ENCODE peak calls at places on chromosomes 1 and 21, in six cellular contexts. One of them, this sample, is unnamed.

GRCh38 chr1:203153051-203153988 is 22.3 kb downstream of the MYBPH start:
- DNase-seq in bronchial epithelial cell: no peak
- DNase-seq in psoas muscle: no peak
- DNase-seq in Peyer's patch: no peak
- DNase-seq in cardiac fibroblast: peak
- DNase-seq in left ventricle myocardium inferior: no peak
- DNase-seq in this sample: no peak

GRCh38 chr21:8990326-8991087 is 1530.9 kb upstream of the TPTE start:
- DNase-seq in psoas muscle: no peak
- DNase-seq in left ventricle myocardium inferior: no peak
- DNase-seq in bronchial epithelial cell: peak
- DNase-seq in cardiac fibroblast: no peak
- DNase-seq in Peyer's patch: no peak
- DNase-seq in this sample: no peak

GRCh38 chr21:44024895-44025353 is 12.8 kb downstream of the TRAPPC10 start:
- DNase-seq in left ventricle myocardium inferior: peak
- DNase-seq in bronchial epithelial cell: peak
- DNase-seq in Peyer's patch: no peak
- DNase-seq in psoas muscle: peak
- DNase-seq in cardiac fibroblast: peak
- DNase-seq in this sample: no peak

GRCh38 chr1:235101558-235102258 is 26.9 kb downstream of the TOMM20 start:
- DNase-seq in psoas muscle: no peak
- DNase-seq in left ventricle myocardium inferior: no peak
- DNase-seq in cardiac fibroblast: no peak
- DNase-seq in Peyer's patch: no peak
- DNase-seq in bronchial epithelial cell: no peak
- DNase-seq in this sample: no peak

GRCh38 chr1:171472183-171472647 is 13.1 kb upstream of the PRRC2C start:
- DNase-seq in psoas muscle: no peak
- DNase-seq in left ventricle myocardium inferior: no peak
- DNase-seq in bronchial epithelial cell: no peak
- DNase-seq in cardiac fibroblast: no peak
- DNase-seq in Peyer's patch: no peak
- DNase-seq in this sample: no peak

GRCh38 chr1:154906621-154907081 is 29.9 kb downstream of the PMVK start:
- DNase-seq in cardiac fibroblast: peak
- DNase-seq in Peyer's patch: peak
- DNase-seq in left ventricle myocardium inferior: no peak
- DNase-seq in bronchial epithelial cell: peak
- DNase-seq in psoas muscle: no peak
- DNase-seq in this sample: no peak

GRCh38 chr1:152654110-152654509 is 9.1 kb upstream of the LCE2D start:
- DNase-seq in cardiac fibroblast: peak
- DNase-seq in left ventricle myocardium inferior: no peak
- DNase-seq in Peyer's patch: peak
- DNase-seq in bronchial epithelial cell: peak
- DNase-seq in psoas muscle: no peak
- DNase-seq in this sample: peak

GRCh38 chr1:223393275-223394214 is at the start of gene CCDC185:
- DNase-seq in bronchial epithelial cell: no peak
- DNase-seq in cardiac fibroblast: no peak
- DNase-seq in psoas muscle: peak
- DNase-seq in left ventricle myocardium inferior: no peak
- DNase-seq in Peyer's patch: no peak
- DNase-seq in this sample: no peak

GRCh38 chr1:74512516-74512915 is at the start of gene LRRC53:
- DNase-seq in Peyer's patch: no peak
- DNase-seq in psoas muscle: no peak
- DNase-seq in bronchial epithelial cell: no peak
- DNase-seq in left ventricle myocardium inferior: no peak
- DNase-seq in cardiac fibroblast: no peak
- DNase-seq in this sample: no peak

GRCh38 chr1:22454476-22455056 is 2.9 kb downstream of the ZBTB40 start:
- DNase-seq in left ventricle myocardium inferior: no peak
- DNase-seq in bronchial epithelial cell: no peak
- DNase-seq in psoas muscle: no peak
- DNase-seq in cardiac fibroblast: no peak
- DNase-seq in Peyer's patch: no peak
- DNase-seq in this sample: no peak

GRCh38 chr21:45938453-45938755 is 43.2 kb upstream of the COL6A1 start:
- DNase-seq in Peyer's patch: no peak
- DNase-seq in psoas muscle: no peak
- DNase-seq in bronchial epithelial cell: no peak
- DNase-seq in cardiac fibroblast: no peak
- DNase-seq in left ventricle myocardium inferior: no peak
- DNase-seq in this sample: no peak

GRCh38 chr1:117128323-117129079 is 7.0 kb upstream of the TRIM45 start:
- DNase-seq in left ventricle myocardium inferior: no peak
- DNase-seq in Peyer's patch: no peak
- DNase-seq in psoas muscle: no peak
- DNase-seq in bronchial epithelial cell: peak
- DNase-seq in cardiac fibroblast: peak
- DNase-seq in this sample: peak

GRCh38 chr1:77762072-77762476 is 2.4 kb upstream of the USP33 start:
- DNase-seq in left ventricle myocardium inferior: no peak
- DNase-seq in bronchial epithelial cell: peak
- DNase-seq in psoas muscle: no peak
- DNase-seq in Peyer's patch: no peak
- DNase-seq in cardiac fibroblast: peak
- DNase-seq in this sample: no peak

GRCh38 chr1:210438928-210439841 is 110.5 kb downstream of the HHAT start:
- DNase-seq in psoas muscle: no peak
- DNase-seq in left ventricle myocardium inferior: no peak
- DNase-seq in Peyer's patch: no peak
- DNase-seq in bronchial epithelial cell: peak
- DNase-seq in cardiac fibroblast: peak
- DNase-seq in this sample: no peak

GRCh38 chr1:215064327-215064726 is 18.2 kb upstream of the KCNK2 start:
- DNase-seq in psoas muscle: no peak
- DNase-seq in cardiac fibroblast: no peak
- DNase-seq in Peyer's patch: no peak
- DNase-seq in bronchial epithelial cell: peak
- DNase-seq in left ventricle myocardium inferior: no peak
- DNase-seq in this sample: no peak

GRCh38 chr1:115323366-115324004 is 14.6 kb downstream of the NGF start:
- DNase-seq in psoas muscle: no peak
- DNase-seq in Peyer's patch: no peak
- DNase-seq in cardiac fibroblast: no peak
- DNase-seq in left ventricle myocardium inferior: no peak
- DNase-seq in bronchial epithelial cell: peak
- DNase-seq in this sample: no peak

GRCh38 chr21:29181799-29182470 is 51.5 kb downstream of the MAP3K7CL start:
- DNase-seq in left ventricle myocardium inferior: no peak
- DNase-seq in Peyer's patch: peak
- DNase-seq in bronchial epithelial cell: peak
- DNase-seq in cardiac fibroblast: peak
- DNase-seq in psoas muscle: no peak
- DNase-seq in this sample: peak

GRCh38 chr1:6475381-6476133 is 9.6 kb upstream of the TNFRSF25 start:
- DNase-seq in left ventricle myocardium inferior: peak
- DNase-seq in Peyer's patch: peak
- DNase-seq in bronchial epithelial cell: peak
- DNase-seq in psoas muscle: peak
- DNase-seq in cardiac fibroblast: no peak
- DNase-seq in this sample: peak

GRCh38 chr1:156844102-156844501 is 14.8 kb downstream of the INSRR start:
- DNase-seq in Peyer's patch: no peak
- DNase-seq in cardiac fibroblast: no peak
- DNase-seq in psoas muscle: no peak
- DNase-seq in bronchial epithelial cell: no peak
- DNase-seq in left ventricle myocardium inferior: no peak
- DNase-seq in this sample: peak

GRCh38 chr1:198211696-198212095 is 54.9 kb downstream of the NEK7 start:
- DNase-seq in bronchial epithelial cell: no peak
- DNase-seq in cardiac fibroblast: no peak
- DNase-seq in Peyer's patch: no peak
- DNase-seq in left ventricle myocardium inferior: no peak
- DNase-seq in psoas muscle: no peak
- DNase-seq in this sample: no peak

GRCh38 chr1:220825819-220826551 is 39.3 kb downstream of the MTARC1 start:
- DNase-seq in left ventricle myocardium inferior: no peak
- DNase-seq in psoas muscle: no peak
- DNase-seq in bronchial epithelial cell: no peak
- DNase-seq in cardiac fibroblast: no peak
- DNase-seq in Peyer's patch: no peak
- DNase-seq in this sample: no peak

GRCh38 chr1:47623174-47623940 is 185.5 kb downstream of the FOXD2 start:
- DNase-seq in psoas muscle: no peak
- DNase-seq in left ventricle myocardium inferior: no peak
- DNase-seq in bronchial epithelial cell: no peak
- DNase-seq in cardiac fibroblast: no peak
- DNase-seq in Peyer's patch: no peak
- DNase-seq in this sample: no peak

GRCh38 chr1:55484173-55484572 is 269.0 kb upstream of the USP24 start:
- DNase-seq in cardiac fibroblast: no peak
- DNase-seq in left ventricle myocardium inferior: no peak
- DNase-seq in bronchial epithelial cell: peak
- DNase-seq in psoas muscle: no peak
- DNase-seq in Peyer's patch: no peak
- DNase-seq in this sample: no peak

GRCh38 chr1:236471653-236472052 is 52.1 kb upstream of the LGALS8 start:
- DNase-seq in bronchial epithelial cell: no peak
- DNase-seq in left ventricle myocardium inferior: no peak
- DNase-seq in Peyer's patch: no peak
- DNase-seq in cardiac fibroblast: no peak
- DNase-seq in psoas muscle: no peak
- DNase-seq in this sample: no peak

GRCh38 chr1:32200226-32201010 is at the start of gene CCDC28B:
- DNase-seq in cardiac fibroblast: peak
- DNase-seq in left ventricle myocardium inferior: peak
- DNase-seq in bronchial epithelial cell: peak
- DNase-seq in psoas muscle: peak
- DNase-seq in Peyer's patch: peak
- DNase-seq in this sample: peak

GRCh38 chr1:27057389-27057788 is 44.7 kb upstream of the TENT5B start:
- DNase-seq in psoas muscle: no peak
- DNase-seq in Peyer's patch: no peak
- DNase-seq in bronchial epithelial cell: no peak
- DNase-seq in left ventricle myocardium inferior: no peak
- DNase-seq in cardiac fibroblast: no peak
- DNase-seq in this sample: no peak

DNA sequence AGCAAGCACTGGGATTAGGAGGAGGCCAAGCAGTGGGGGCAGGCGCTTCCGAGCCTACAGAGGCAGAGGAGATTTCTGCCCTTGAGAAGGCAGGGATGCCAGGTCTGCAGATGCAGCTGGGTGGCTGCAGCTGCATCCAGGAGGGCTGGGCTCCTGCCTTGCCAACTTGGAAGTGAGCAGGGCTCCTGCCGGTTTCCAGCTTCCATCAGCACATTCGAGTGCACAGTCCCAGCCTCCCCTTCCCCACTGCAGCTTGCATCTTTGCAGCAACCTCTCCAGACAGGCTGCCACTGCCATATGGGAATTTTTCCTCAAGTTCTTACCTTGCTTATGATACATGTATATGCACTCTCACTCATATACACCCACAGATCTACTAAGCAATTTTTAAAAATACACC is 1234.3 kb upstream of the B3GALT2 start:
- DNase-seq in cardiac fibroblast: no peak
- DNase-seq in Peyer's patch: no peak
- DNase-seq in left ventricle myocardium inferior: no peak
- DNase-seq in bronchial epithelial cell: no peak
- DNase-seq in psoas muscle: no peak
- DNase-seq in this sample: no peak
- TF ChIP-seq CTCF in cardiac fibroblast: no peak
- TF ChIP-seq CTCF in Peyer's patch: no peak
- TF ChIP-seq CTCF in left ventricle myocardium inferior: no peak
- TF ChIP-seq CTCF in bronchial epithelial cell: no peak
- TF ChIP-seq CTCF in psoas muscle: no peak
- TF ChIP-seq CTCF in this sample: no peak

DNA sequence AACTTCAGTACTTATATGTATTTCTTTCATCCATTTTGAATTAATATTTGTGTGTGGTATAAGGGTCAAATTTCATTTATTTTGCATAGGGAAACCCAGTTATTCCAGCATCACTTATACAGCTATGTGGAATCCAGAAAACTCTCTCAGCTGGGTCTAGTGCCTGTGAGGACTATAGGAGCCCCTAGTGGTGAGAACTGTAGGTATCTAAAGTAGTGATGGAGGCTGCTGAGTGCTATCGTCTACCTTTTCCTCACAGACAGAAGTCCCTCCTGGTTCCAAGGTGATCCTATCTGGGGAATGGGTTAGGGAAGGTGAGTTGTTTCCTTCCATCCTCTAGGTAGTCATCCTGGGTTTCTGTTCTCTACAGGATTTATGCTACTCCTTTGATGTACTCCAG is 352.0 kb upstream of the C1orf87 start:
- DNase-seq in cardiac fibroblast: peak
- DNase-seq in psoas muscle: no peak
- DNase-seq in Peyer's patch: no peak
- DNase-seq in bronchial epithelial cell: peak
- DNase-seq in left ventricle myocardium inferior: no peak
- DNase-seq in this sample: no peak
- TF ChIP-seq CTCF in cardiac fibroblast: peak
- TF ChIP-seq CTCF in psoas muscle: no peak
- TF ChIP-seq CTCF in Peyer's patch: no peak
- TF ChIP-seq CTCF in bronchial epithelial cell: peak
- TF ChIP-seq CTCF in left ventricle myocardium inferior: peak
- TF ChIP-seq CTCF in this sample: no peak

DNA sequence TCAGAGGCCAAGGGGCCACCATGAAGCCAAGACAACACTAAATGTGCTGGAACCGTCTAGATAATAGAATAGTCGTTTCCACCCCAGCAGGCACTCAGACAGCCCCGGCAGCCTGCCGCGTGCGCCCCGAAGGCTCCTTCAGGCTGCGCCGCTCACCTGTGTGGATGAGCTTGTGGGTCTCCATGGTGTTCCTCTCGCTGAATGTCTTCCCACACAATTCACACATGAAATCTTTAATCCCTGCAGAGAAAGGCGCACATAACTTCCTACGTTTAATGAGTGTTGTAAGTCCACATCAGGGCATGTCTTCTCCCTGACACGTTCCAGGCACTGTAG is 43.7 kb upstream of the RIPK4 start:
- DNase-seq in cardiac fibroblast: no peak
- DNase-seq in Peyer's patch: no peak
- DNase-seq in left ventricle myocardium inferior: no peak
- DNase-seq in bronchial epithelial cell: no peak
- DNase-seq in psoas muscle: no peak
- DNase-seq in this sample: no peak
- TF ChIP-seq CTCF in cardiac fibroblast: no peak
- TF ChIP-seq CTCF in Peyer's patch: no peak
- TF ChIP-seq CTCF in left ventricle myocardium inferior: no peak
- TF ChIP-seq CTCF in bronchial epithelial cell: no peak
- TF ChIP-seq CTCF in psoas muscle: no peak
- TF ChIP-seq CTCF in this sample: no peak

DNA sequence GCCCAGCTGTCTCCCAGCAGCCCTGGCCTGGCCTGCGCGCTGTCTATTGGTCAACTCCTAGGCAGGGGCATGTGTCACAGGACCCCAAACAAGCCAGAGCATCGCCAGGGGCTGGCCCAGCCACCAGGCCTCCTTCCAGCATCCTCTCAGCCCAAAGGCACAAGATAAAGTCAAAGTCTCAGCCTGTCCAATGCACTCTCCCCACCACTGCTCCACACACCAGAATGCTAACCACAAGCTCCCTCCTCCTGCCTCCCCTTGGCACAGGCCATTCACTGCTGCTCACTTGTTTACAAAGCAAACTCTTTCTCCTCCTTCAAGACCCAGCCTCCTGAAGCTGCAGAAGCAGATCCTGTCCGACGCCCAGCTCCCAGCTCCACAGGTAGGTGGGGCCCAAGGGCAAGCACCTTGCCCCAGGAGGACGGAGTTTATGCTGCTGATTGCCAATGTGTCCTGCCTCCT is 133.4 kb downstream of the DMRTB1 start:
- DNase-seq in left ventricle myocardium inferior: no peak
- DNase-seq in cardiac fibroblast: peak
- DNase-seq in Peyer's patch: peak
- DNase-seq in psoas muscle: no peak
- DNase-seq in bronchial epithelial cell: peak
- DNase-seq in this sample: no peak
- TF ChIP-seq CTCF in left ventricle myocardium inferior: no peak
- TF ChIP-seq CTCF in cardiac fibroblast: no peak
- TF ChIP-seq CTCF in Peyer's patch: no peak
- TF ChIP-seq CTCF in psoas muscle: no peak
- TF ChIP-seq CTCF in bronchial epithelial cell: peak
- TF ChIP-seq CTCF in this sample: no peak